ENCODE peak calls at places on chromosomes 6 and 20, in six cellular contexts. N, B, Q, E, H and F are unnamed samples.

GRCh38 chr6:111573892-111574800 is 31.5 kb downstream of the TRAF3IP2 start:
- DNase-seq in B (peak), H (no peak), E (peak), N (peak), Q (no peak), F (peak)

GRCh38 chr6:54191460-54191859 is 80.2 kb downstream of the MLIP start:
- DNase-seq in H (no peak), N (peak), Q (no peak), B (peak), E (peak), F (peak)

GRCh38 chr6:166417285-166417691 is 34.5 kb upstream of the MPC1 start:
- DNase-seq in E (no peak), Q (no peak), N (no peak), B (no peak), H (no peak), F (no peak)

GRCh38 chr6:136767103-136767502 is 25.2 kb downstream of the MAP3K5 start:
- DNase-seq in Q (no peak), H (no peak), B (no peak), E (no peak), N (no peak), F (no peak)

GRCh38 chr6:93916716-93917115 is 497.4 kb upstream of the EPHA7 start:
- DNase-seq in E (no peak), N (no peak), H (no peak), B (no peak), Q (no peak), F (no peak)

GRCh38 chr6:107712523-107713213 is 111.4 kb downstream of the SCML4 start:
- DNase-seq in H (no peak), Q (peak), N (peak), B (peak), E (peak), F (no peak)

GRCh38 chr6:158666637-158667359 is 16.9 kb downstream of the SYTL3 start:
- DNase-seq in N (no peak), E (peak), B (peak), H (no peak), Q (no peak), F (no peak)

GRCh38 chr6:683742-684440 is 9.0 kb downstream of the EXOC2 start:
- DNase-seq in E (peak), N (no peak), B (peak), H (peak), Q (no peak), F (peak)

GRCh38 chr6:109237082-109237985 is 142.0 kb downstream of the CEP57L1 start:
- DNase-seq in H (no peak), E (no peak), B (no peak), N (no peak), Q (no peak), F (peak)

GRCh38 chr6:46203388-46203787 is 32.6 kb upstream of the ENPP5 start:
- DNase-seq in B (no peak), E (no peak), Q (no peak), N (no peak), H (no peak), F (no peak)

GRCh38 chr20:4086771-4087677 is 71.7 kb upstream of the RNF24 start:
- DNase-seq in Q (no peak), E (no peak), B (no peak), H (no peak), N (no peak), F (no peak)

GRCh38 chr6:158815915-158816314 is 3.3 kb downstream of the EZR start:
- DNase-seq in H (no peak), Q (no peak), N (no peak), B (no peak), E (no peak), F (no peak)

GRCh38 chr6:73388800-73389512 is 5.7 kb upstream of the DDX43 start:
- DNase-seq in E (peak), B (peak), N (peak), Q (peak), H (peak), F (peak)

GRCh38 chr20:17966432-17967312 is 1.9 kb downstream of the SNX5 start:
- DNase-seq in Q (peak), B (peak), N (peak), H (no peak), E (no peak), F (peak)

GRCh38 chr6:104589940-104590339 is 269.8 kb downstream of the HACE1 start:
- DNase-seq in Q (no peak), H (no peak), E (no peak), N (no peak), B (no peak), F (no peak)

GRCh38 chr6:36904851-36905393 is 19.2 kb downstream of the C6orf89 start:
- DNase-seq in B (no peak), H (no peak), Q (no peak), E (no peak), N (no peak), F (no peak)

GRCh38 chr20:38270869-38271608 is 10.5 kb upstream of the KIAA1755 start:
- DNase-seq in B (peak), E (peak), Q (no peak), N (peak), H (no peak), F (peak)

GRCh38 chr6:136609878-136610706 is 59.9 kb upstream of the MAP7 start:
- DNase-seq in H (no peak), Q (no peak), N (peak), B (peak), E (peak), F (peak)

GRCh38 chr20:62734336-62734735 is 25.7 kb downstream of the NTSR1 start:
- DNase-seq in E (no peak), H (no peak), Q (no peak), B (no peak), N (no peak), F (no peak)

GRCh38 chr20:20450461-20451027 is 82.6 kb downstream of the INSM1 start:
- DNase-seq in B (peak), H (no peak), E (peak), N (no peak), Q (no peak), F (peak)

DNA sequence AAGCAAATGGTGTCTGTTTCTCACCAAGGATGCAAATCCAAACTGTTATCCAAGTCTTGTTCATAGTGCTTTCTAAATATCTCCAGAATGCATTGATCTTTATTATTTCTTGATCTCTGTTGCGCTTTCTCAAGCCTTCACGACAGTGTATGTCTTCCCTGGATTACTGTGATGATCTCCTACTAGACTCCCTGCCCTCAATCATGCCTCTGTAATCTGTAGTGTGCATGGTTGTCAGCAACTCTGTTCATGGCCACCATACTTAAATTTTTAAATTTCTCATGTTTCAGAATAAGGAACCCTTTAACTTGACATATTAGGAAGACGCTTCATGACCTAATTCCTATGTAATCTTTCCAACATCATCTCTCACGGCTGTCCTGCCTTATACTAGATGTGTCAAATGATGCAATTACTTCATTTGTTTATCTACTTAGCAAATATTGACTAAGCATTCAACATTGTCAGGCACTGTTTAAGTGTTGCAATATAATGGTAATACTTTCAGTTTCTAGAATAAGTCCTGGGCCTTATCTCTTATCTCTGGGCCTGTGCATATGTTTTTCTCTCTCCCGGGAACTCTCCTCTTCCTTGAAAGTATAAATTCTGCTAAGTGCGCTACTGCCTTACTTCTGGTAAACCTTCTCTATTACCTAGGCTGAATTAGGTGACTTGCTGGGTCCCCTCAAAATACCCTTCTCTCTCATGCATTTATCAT is 25.6 kb upstream of the AHI1 start:
- DNase-seq in E (no peak), Q (no peak), B (peak), N (no peak), H (no peak), F (no peak)
- H3K4me2 ChIP-seq in E (no peak), Q (no peak), B (no peak), N (no peak), H (no peak), F (no peak)

GRCh38 chr6:30007132-30007764 is 53.8 kb upstream of the POLR1H start:
- DNase-seq in N (no peak), E (no peak), Q (no peak), B (no peak), H (peak), F (no peak)

GRCh38 chr6:30009113-30009512 is 52.0 kb upstream of the POLR1H start:
- DNase-seq in N (no peak), E (no peak), Q (no peak), H (no peak), B (no peak), F (no peak)

GRCh38 chr6:30005482-30005881 is 55.6 kb upstream of the POLR1H start:
- DNase-seq in H (no peak), B (no peak), Q (no peak), E (no peak), N (no peak), F (no peak)

GRCh38 chr6:30002871-30003270 is 58.2 kb upstream of the POLR1H start:
- DNase-seq in Q (no peak), H (no peak), E (peak), N (peak), B (peak), F (no peak)

DNA sequence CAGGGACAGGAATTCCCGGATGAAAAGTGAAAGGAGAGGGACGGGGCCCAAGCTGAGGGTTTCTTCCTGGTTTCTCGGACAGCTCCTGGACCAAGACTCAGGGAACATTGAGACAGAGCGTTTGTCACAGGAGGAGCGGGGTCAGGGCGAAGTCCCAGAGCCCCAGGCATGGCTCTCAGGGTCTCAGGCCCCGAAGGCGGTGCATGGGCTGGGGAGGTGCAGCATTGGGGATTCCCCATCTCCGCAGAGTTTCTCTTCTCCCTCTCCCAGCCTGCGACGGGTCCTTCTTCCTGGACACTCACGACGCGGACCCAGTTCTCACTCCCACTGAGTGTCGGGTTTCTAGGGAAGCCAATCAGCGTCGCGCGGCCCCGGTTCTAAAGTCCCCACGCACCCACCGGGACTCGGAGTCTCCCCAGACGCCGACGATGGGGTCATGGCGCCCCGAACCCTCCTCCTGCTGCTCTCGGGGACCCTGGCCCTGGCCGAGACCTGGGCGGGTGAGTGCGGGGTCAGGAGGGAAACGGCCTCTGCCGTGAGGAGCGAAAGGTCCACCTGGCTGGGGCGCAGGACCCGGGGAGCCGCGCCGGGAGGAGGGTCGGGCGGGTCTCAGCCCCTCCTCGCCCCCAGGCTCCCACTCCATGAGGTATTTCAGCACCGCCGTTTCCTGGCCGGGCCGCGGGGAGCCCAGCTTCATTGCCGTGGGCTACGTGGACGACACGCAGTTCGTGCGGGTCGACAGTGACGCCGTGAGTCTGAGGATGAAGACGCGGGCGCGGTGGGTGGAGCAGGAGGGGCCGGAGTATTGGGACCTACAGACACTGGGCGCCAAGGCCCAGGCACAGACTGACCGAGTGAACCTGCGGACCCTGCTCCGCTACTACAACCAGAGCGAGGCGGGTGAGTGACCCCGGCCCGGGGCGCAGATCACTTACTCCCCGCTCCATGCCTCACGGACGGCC is 54.6 kb upstream of the POLR1H start:
- DNase-seq in E (no peak), H (peak), Q (no peak), B (no peak), N (no peak), F (no peak)
- H3K4me2 ChIP-seq in E (peak), H (peak), Q (no peak), B (peak), N (peak), F (no peak)

GRCh38 chr6:3076320-3076719 is 8.0 kb downstream of the RIPK1 start:
- DNase-seq in N (no peak), H (no peak), B (no peak), Q (no peak), E (no peak), F (no peak)

GRCh38 chr6:3071568-3071967 is 3.3 kb downstream of the RIPK1 start:
- DNase-seq in H (no peak), Q (peak), N (no peak), E (no peak), B (no peak), F (no peak)

GRCh38 chr6:3072798-3073197 is 4.5 kb downstream of the RIPK1 start:
- DNase-seq in E (no peak), B (no peak), Q (no peak), N (no peak), H (no peak), F (no peak)

GRCh38 chr6:3075522-3076113 is 7.3 kb downstream of the RIPK1 start:
- DNase-seq in Q (peak), E (no peak), B (no peak), N (no peak), H (no peak), F (peak)

DNA sequence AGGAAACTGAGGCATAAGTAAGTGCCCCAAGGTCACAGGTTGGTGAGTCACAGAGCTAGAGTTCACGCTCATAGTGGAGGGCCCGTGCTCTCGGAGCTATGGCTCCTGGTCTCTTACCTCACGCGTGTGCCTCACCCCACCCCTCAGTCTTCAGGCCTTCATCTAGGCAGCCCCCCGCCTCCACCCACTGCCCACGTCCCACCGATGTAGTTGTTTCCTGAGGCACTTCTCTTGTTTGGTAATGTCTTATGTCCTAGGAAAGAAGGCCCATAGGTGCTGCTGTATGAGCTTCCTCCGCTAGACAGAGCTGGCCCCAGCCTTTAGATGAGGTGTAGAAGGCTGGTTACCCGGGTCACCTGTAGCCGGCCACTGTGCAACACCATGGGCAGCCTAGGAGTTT is 5.1 kb downstream of the RIPK1 start:
- DNase-seq in N (no peak), Q (no peak), B (no peak), E (no peak), H (no peak), F (no peak)
- H3K4me2 ChIP-seq in N (no peak), Q (peak), B (no peak), E (no peak), H (no peak), F (no peak)

DNA sequence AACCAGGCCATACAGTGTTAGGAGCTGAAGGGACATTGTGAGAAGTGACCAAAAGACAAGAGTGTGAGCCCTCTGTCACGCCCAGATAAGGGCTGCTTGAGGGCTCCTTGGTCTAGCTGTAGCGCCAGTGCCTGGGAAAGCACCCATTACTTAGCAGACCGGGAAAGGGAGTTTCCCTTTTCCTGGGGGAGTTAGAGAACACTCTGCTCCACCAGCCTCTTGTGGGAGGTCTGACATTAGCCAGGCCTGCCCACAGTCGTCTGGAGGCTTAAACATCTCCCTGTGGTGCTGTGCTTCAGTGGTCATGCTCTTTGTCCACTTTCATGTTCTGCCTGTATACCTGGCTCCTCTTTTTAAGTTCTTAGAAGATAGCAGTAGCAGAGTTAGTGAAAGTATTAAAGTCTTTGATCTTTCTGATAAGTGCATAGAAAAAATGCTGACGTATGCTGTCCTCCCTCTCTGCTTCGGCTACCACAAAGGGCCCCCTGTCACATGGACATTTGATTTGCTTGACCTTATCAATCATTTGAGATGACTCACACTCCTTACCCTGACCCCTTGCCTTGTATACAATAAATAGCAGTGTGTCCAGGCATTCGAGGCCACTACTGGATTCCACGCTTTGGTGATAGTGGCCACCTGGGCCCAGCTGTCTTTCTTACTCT is 201.5 kb upstream of the ECI2 start:
- DNase-seq in N (peak), H (no peak), Q (no peak), E (no peak), B (no peak), F (no peak)
- H3K4me2 ChIP-seq in N (no peak), H (no peak), Q (no peak), E (no peak), B (no peak), F (no peak)

GRCh38 chr6:80183019-80183418 is 76.5 kb downstream of the BCKDHB start:
- DNase-seq in N (no peak), B (no peak), Q (no peak), H (no peak), E (no peak), F (peak)

GRCh38 chr6:80182291-80182690 is 75.8 kb downstream of the BCKDHB start:
- DNase-seq in Q (no peak), E (peak), H (no peak), B (peak), N (peak), F (peak)

GRCh38 chr6:80179691-80180090 is 73.2 kb downstream of the BCKDHB start:
- DNase-seq in H (no peak), E (no peak), Q (no peak), B (no peak), N (no peak), F (peak)

GRCh38 chr6:80185492-80185891 is 79.0 kb downstream of the BCKDHB start:
- DNase-seq in Q (no peak), E (no peak), N (no peak), B (no peak), H (no peak), F (no peak)

GRCh38 chr6:80181352-80182081 is 75.0 kb downstream of the BCKDHB start:
- DNase-seq in Q (no peak), E (no peak), B (no peak), H (no peak), N (no peak), F (no peak)
- H3K4me2 ChIP-seq in Q (no peak), E (peak), B (peak), H (no peak), N (peak), F (peak)

GRCh38 chr6:7557652-7558051 is 16.2 kb downstream of the DSP start:
- DNase-seq in H (no peak), N (no peak), Q (no peak), E (no peak), B (no peak), F (no peak)

GRCh38 chr6:7556394-7557106 is 15.1 kb downstream of the DSP start:
- DNase-seq in Q (no peak), H (no peak), E (no peak), B (no peak), N (no peak), F (no peak)

GRCh38 chr6:7554533-7555275 is 13.2 kb downstream of the DSP start:
- DNase-seq in H (no peak), Q (no peak), N (no peak), B (no peak), E (no peak), F (no peak)

GRCh38 chr6:7559196-7559595 is 17.7 kb downstream of the DSP start:
- DNase-seq in E (no peak), H (no peak), N (no peak), Q (no peak), B (no peak), F (no peak)

DNA sequence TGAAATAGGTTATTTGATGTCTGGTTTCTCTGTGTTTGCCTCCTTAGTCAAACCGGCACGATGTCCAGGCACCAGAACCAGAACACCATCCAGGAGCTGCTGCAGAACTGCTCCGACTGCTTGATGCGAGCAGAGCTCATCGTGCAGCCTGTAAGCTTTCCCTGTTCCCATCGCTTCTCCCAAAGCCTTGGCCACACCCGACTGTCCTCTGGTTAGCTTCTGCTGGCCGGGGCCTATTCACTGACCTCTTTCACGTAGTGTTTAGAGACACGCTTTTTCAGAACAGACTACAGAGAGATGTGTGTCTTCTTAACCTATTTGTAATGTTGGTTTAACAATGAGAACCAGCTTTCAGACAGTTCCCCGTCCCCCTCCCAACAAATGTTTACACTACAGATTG is 14.2 kb downstream of the DSP start:
- DNase-seq in Q (no peak), B (no peak), H (no peak), E (no peak), N (no peak), F (no peak)
- H3K4me2 ChIP-seq in Q (no peak), B (no peak), H (no peak), E (no peak), N (no peak), F (no peak)

GRCh38 chr20:32855387-32855786 is 3.3 kb upstream of the EFCAB8 start:
- DNase-seq in E (no peak), B (no peak), H (no peak), Q (no peak), N (no peak), F (no peak)
- H3K4me2 ChIP-seq in E (no peak), B (no peak), H (no peak), Q (no peak), N (no peak), F (no peak)

DNA sequence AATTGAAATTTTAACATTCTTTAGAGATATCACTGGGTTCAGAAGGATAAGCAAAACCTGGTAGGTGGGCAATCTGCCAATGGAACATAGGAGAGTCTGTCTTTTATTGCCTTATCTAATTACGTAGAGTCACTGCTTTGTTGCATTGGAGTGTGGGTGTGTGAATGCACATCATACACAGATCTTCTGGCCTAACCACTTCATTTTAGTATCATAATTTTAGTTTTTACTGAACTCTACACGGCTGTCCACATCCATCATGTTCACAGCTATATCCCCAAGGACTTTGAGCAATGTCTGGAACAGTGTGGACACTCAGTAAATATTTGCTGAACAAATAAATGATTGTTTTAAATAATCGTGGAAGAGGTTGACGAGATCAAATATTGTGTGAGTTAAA is 104.6 kb upstream of the AKIRIN2 start:
- DNase-seq in B (no peak), N (no peak), H (no peak), Q (no peak), E (no peak), F (no peak)
- H3K4me2 ChIP-seq in B (no peak), N (no peak), H (no peak), Q (peak), E (no peak), F (no peak)